ENCODE peak calls at places on chromosomes 13 and 19, in six cellular contexts. X, C, R, M, E and U are unnamed samples.

GRCh38 chr13:92221916-92222315 is 823.5 kb downstream of the GPC5 start:
- DNase-seq in R (no peak), C (no peak), X (no peak), E (no peak), M (no peak), U (no peak)

GRCh38 chr19:3062165-3063105 is at the start of gene TLE5:
- DNase-seq in C (peak; percentile 75), R (peak; percentile 78), X (no peak), M (peak; percentile 82), E (peak; percentile 67), U (peak; percentile 49)

GRCh38 chr19:50266896-50267295 is 62.3 kb downstream of the KCNC3 start:
- DNase-seq in R (no peak), X (no peak), C (peak; percentile 98), M (peak; percentile 14), E (no peak), U (no peak)

GRCh38 chr19:14695471-14695870 is 5.6 kb downstream of the ZNF333 start:
- DNase-seq in E (no peak), C (no peak), M (no peak), X (no peak), R (no peak), U (no peak)

GRCh38 chr19:37902668-37903067 is 3.7 kb downstream of the WDR87 start:
- DNase-seq in R (peak; percentile 66), X (peak; percentile 86), E (peak; percentile 81), C (peak; percentile 95), M (peak; percentile 81), U (peak; percentile 85)

GRCh38 chr13:76222511-76222910 is 586.4 kb downstream of the LMO7 start:
- DNase-seq in C (no peak), M (no peak), X (no peak), R (no peak), E (no peak), U (no peak)

GRCh38 chr13:36006347-36006746 is 124.8 kb downstream of the DCLK1 start:
- DNase-seq in X (no peak), E (no peak), C (no peak), M (no peak), R (no peak), U (peak; percentile 53)

GRCh38 chr19:35524181-35524838 is 3.8 kb downstream of the SBSN start:
- DNase-seq in M (no peak), E (no peak), X (no peak), R (no peak), C (peak; percentile 73), U (no peak)

GRCh38 chr19:34363094-34363493 is 1.9 kb upstream of the GPI start:
- DNase-seq in R (no peak), M (no peak), C (peak; percentile 68), X (no peak), E (no peak), U (no peak)

GRCh38 chr19:5170329-5170745 is 170.3 kb downstream of the PTPRS start:
- DNase-seq in X (no peak), E (no peak), C (peak; percentile 87), R (no peak), M (peak; percentile 34), U (peak; percentile 36)

GRCh38 chr13:23147827-23148226 is 33.0 kb upstream of the SGCG start:
- DNase-seq in R (no peak), C (peak; percentile 55), E (no peak), M (no peak), X (no peak), U (no peak)

GRCh38 chr13:33326723-33327122 is 41.2 kb upstream of the STARD13 start:
- DNase-seq in M (no peak), R (no peak), C (no peak), X (no peak), E (no peak), U (no peak)

GRCh38 chr13:103004790-103005307 is 61.4 kb downstream of the SLC10A2 start:
- DNase-seq in X (no peak), C (no peak), E (no peak), R (no peak), M (no peak), U (no peak)

GRCh38 chr19:45804140-45804958 is 10.8 kb downstream of the RSPH6A start:
- DNase-seq in R (no peak), C (no peak), X (no peak), M (no peak), E (no peak), U (no peak)

GRCh38 chr19:2795827-2796658 is 10.7 kb downstream of the THOP1 start:
- DNase-seq in M (no peak), X (no peak), R (no peak), C (no peak), E (no peak), U (no peak)

GRCh38 chr13:75689686-75690085 is 53.6 kb downstream of the LMO7 start:
- DNase-seq in X (no peak), C (no peak), E (no peak), M (no peak), R (no peak), U (no peak)

DNA sequence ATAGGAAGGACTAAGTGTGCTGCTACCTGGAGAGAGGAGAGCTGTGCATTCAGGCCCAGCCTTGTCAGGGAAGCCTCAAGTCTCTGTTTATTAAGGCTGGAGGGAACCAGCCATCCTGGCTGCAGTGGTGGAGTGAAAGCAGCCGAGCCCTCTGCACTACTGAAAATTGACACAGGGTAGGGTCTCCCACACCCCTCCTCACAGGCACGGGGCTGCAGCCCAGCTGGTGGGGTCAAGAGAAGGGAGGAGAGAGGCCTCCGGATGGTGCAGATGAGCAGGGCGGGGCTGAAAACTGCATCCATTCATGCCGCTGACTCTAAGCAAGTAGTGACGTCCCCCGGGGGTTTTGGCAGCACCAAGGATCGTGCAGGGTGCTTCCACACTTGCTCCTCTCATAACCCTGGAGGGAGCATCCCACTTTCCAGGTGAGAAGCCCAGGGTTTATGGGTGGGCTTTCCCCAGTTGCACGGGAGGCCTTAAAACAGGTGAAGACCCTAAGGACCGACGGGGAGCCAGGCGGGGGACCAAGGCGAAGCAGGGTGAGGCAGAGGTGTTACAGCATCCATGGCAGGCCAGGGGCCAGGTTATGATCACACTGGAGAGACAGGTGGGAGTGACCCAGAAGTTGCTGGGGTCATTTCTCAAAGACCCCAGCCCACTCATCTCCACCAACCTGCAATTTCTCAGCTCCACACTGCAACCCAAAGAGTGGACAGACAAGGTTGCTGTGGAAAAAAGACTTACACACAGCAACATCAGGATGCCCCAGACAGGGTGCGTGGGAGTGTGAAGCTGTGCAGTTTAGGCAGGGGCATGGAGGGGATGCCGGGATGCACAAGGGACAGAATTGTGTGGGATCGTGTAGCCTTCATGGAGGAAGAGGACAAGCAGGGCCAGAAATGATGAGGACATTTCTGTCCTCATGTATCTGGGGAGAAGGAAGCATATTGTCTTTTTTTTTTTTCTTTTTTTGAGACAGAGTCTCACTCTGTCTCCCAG is 36.8 kb downstream of the VSTM2B start:
- DNase-seq in X (no peak), C (no peak), R (no peak), E (no peak), M (no peak), U (no peak)
- H3K27me3 ChIP-seq in X (peaks cover 10% of the 10 kb centered on the region), C (no peaks in the 10 kb centered on the region), R (peaks cover 62% of the 10 kb centered on the region), E (peaks cover 7% of the 10 kb centered on the region), M (no peaks in the 10 kb centered on the region), U (no peaks in the 10 kb centered on the region)

GRCh38 chr19:41920878-41921277 is 7.4 kb downstream of the ERFL start:
- DNase-seq in C (no peak), X (no peak), R (no peak), M (no peak), E (no peak), U (no peak)
- H3K27me3 ChIP-seq in C (peaks cover 98% of the 10 kb centered on the region), X (peaks cover 97% of the 10 kb centered on the region), R (peaks cover 98% of the 10 kb centered on the region), M (peaks cover 11% of the 10 kb centered on the region), E (peaks cover 98% of the 10 kb centered on the region), U (peaks cover 5% of the 10 kb centered on the region)

DNA sequence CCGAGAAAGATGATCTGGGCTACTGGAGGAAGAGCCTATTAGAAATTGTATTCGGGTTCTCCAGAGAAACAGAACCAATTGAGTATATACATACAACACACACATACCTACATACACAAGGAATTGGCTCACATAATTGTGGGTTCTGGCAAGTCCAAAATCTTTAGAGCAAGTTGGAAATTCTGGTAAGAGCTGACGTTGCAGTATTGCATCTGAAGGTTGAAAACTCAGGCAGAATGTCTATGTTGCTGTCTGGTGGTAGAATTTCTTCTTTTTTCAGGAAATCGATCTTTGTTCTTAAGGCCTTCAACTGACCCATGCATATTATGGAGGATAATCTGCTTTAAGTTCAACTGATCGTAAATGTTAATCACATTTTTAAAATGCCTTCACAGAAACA is 15.5 kb upstream of the OLFM4 start:
- DNase-seq in E (no peak), C (no peak), M (no peak), X (no peak), R (no peak), U (no peak)
- H3K27me3 ChIP-seq in E (no peaks in the 10 kb centered on the region), C (no peaks in the 10 kb centered on the region), M (no peaks in the 10 kb centered on the region), X (no peaks in the 10 kb centered on the region), R (no peaks in the 10 kb centered on the region), U (no peaks in the 10 kb centered on the region)

DNA sequence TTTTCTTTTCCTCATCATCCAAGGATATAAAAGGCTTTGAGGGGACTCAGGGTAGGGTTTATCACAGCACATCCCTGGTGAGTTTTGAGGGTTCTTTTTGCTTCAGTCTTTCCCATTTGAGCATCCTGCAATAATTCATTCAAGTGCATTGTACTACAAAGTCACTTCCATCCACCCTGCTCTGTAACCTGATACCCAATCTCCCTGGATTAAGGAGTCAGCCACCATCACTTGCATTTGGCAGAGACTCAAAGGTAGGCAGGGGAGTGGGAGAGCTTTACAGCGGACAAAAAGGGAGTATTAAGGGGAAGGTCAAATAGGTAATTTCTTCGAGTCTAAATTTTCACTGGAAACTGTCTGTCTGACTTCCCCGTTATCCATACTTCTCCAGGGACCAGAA is 216.1 kb upstream of the TMTC4 start:
- DNase-seq in E (no peak), C (no peak), R (no peak), M (no peak), X (no peak), U (no peak)
- H3K27me3 ChIP-seq in E (no peaks in the 10 kb centered on the region), C (no peaks in the 10 kb centered on the region), R (no peaks in the 10 kb centered on the region), M (no peaks in the 10 kb centered on the region), X (no peaks in the 10 kb centered on the region), U (no peaks in the 10 kb centered on the region)

DNA sequence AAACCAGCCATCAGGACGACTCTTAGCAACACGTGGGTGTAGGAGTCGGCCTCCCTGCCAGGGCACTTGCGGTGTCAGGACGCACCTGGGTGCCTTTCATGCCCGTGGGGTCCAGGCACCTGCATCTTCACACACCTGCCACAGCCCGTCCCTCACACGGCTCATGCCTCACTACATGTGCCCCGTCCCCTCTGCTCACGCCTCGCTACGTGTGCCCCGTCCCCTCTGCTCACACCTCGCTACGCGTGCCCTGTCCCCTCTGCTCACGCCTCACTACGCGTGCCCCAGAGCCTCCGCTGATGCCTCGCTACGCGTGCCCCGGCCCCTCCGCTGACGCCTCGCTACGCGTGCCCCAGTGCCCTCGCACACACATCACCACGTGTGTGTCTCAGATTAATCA is 58.0 kb upstream of the F7 start:
- DNase-seq in R (no peak), C (no peak), X (no peak), E (no peak), M (no peak), U (no peak)
- H3K27me3 ChIP-seq in R (peaks cover 10% of the 10 kb centered on the region), C (peaks cover 7% of the 10 kb centered on the region), X (peaks cover 18% of the 10 kb centered on the region), E (peaks cover 34% of the 10 kb centered on the region), M (no peaks in the 10 kb centered on the region), U (no peaks in the 10 kb centered on the region)

GRCh38 chr19:8147579-8147978 is 1.8 kb downstream of the FBN3 start:
- DNase-seq in C (no peak), R (no peak), X (no peak), E (no peak), M (no peak), U (peak; percentile 38)
- H3K27me3 ChIP-seq in C (no peaks in the 10 kb centered on the region), R (peaks cover 81% of the 10 kb centered on the region), X (peaks cover 41% of the 10 kb centered on the region), E (no peaks in the 10 kb centered on the region), M (peaks cover 10% of the 10 kb centered on the region), U (peaks cover 5% of the 10 kb centered on the region)